ENCODE peak calls at places on chromosomes 7 and 10, in seven cellular contexts. F is lung; I is Peyer's patch; D is heart right ventricle; T is cardiac fibroblast; G is CD4-positive, alpha-beta T cell; R is fibroblast of the aortic adventitia. W is an unnamed sample.

GRCh38 chr10:78277734-78278404 is 244.2 kb downstream of the RPS24 start:
- DNase-seq in F (no peak), I (no peak), D (peak; percentile 67), T (peak; percentile 44), G (no peak), R (peak; percentile 76), W (peak; percentile 84)

GRCh38 chr10:102813734-102814455 is 23.3 kb downstream of the CYP17A1 start:
- DNase-seq in F (no peak), I (peak; percentile 80), D (no peak), T (peak; percentile 52), G (no peak), R (peak; percentile 89), W (no peak)

GRCh38 chr7:120770206-120770605 is 87.7 kb downstream of the TSPAN12 start:
- DNase-seq in F (no peak), I (no peak), D (no peak), T (no peak), G (no peak), R (no peak), W (no peak)

GRCh38 chr7:83976302-83976701 is 218.3 kb downstream of the SEMA3A start:
- DNase-seq in F (no peak), I (no peak), D (peak; percentile 4), T (peak; percentile 55), G (no peak), R (peak; percentile 67), W (peak; percentile 26)

GRCh38 chr7:48528689-48529088 is 357.4 kb downstream of the ABCA13 start:
- DNase-seq in F (no peak), I (no peak), D (no peak), T (no peak), G (no peak), R (no peak), W (no peak)

GRCh38 chr7:81333004-81333403 is 414.2 kb upstream of the SEMA3C start:
- DNase-seq in F (no peak), I (no peak), D (no peak), T (peak; percentile 77), G (no peak), R (peak; percentile 58), W (peak; percentile 66)

GRCh38 chr7:18846765-18847215 is 270.6 kb downstream of the TWIST1 start:
- DNase-seq in F (no peak), I (no peak), D (no peak), T (no peak), G (no peak), R (peak; percentile 81), W (peak; percentile 67)

GRCh38 chr10:26215923-26216576 is 524 bp upstream of the GAD2 start:
- DNase-seq in F (no peak), I (no peak), D (peak; percentile 9), T (peak; percentile 6), G (no peak), R (no peak), W (no peak)

GRCh38 chr7:105452085-105452484 is 63.4 kb upstream of the SRPK2 start:
- DNase-seq in F (no peak), I (no peak), D (no peak), T (no peak), G (no peak), R (no peak), W (no peak)

GRCh38 chr10:32332299-32332750 is 14.6 kb downstream of the EPC1 start:
- DNase-seq in F (no peak), I (no peak), D (no peak), T (peak; percentile 50), G (peak; percentile 38), R (no peak), W (peak; percentile 24)

GRCh38 chr7:142842251-142842766 is 12.6 kb upstream of the EPHB6 start:
- DNase-seq in F (no peak), I (no peak), D (no peak), T (no peak), G (no peak), R (no peak), W (no peak)

GRCh38 chr10:70462349-70462984 is 16.1 kb upstream of the PALD1 start:
- DNase-seq in F (peak; percentile 54), I (no peak), D (peak; percentile 87), T (peak; percentile 18), G (no peak), R (peak; percentile 58), W (no peak)

GRCh38 chr7:158751199-158751598 is 46.6 kb upstream of the NCAPG2 start:
- DNase-seq in F (no peak), I (no peak), D (no peak), T (no peak), G (no peak), R (no peak), W (no peak)

GRCh38 chr10:103765168-103765567 is 90.2 kb downstream of the SH3PXD2A start:
- DNase-seq in F (no peak), I (no peak), D (no peak), T (peak; percentile 81), G (no peak), R (no peak), W (peak; percentile 81)

GRCh38 chr10:79196470-79197461 is 128.0 kb downstream of the ZMIZ1 start:
- DNase-seq in F (peak; percentile 82), I (peak; percentile 86), D (peak; percentile 65), T (peak; percentile 70), G (peak; percentile 70), R (peak; percentile 57), W (peak; percentile 77)

GRCh38 chr7:43956022-43956421 is 29.8 kb downstream of the UBE2D4 start:
- DNase-seq in F (no peak), I (no peak), D (no peak), T (no peak), G (no peak), R (no peak), W (no peak)

GRCh38 chr10:126902157-126902556 is 3.1 kb upstream of the DOCK1 start:
- DNase-seq in F (peak; percentile 41), I (no peak), D (no peak), T (peak; percentile 85), G (no peak), R (peak; percentile 64), W (peak; percentile 82)

GRCh38 chr7:150787321-150788281 is 12.6 kb downstream of the TMEM176B start:
- DNase-seq in F (no peak), I (peak; percentile 61), D (peak; percentile 55), T (no peak), G (no peak), R (no peak), W (no peak)
- TF ChIP-seq CTCF in F (no peak), I (no peak), D (no peak), T (no peak), G (no peak), R (no peak), W (no peak)

DNA sequence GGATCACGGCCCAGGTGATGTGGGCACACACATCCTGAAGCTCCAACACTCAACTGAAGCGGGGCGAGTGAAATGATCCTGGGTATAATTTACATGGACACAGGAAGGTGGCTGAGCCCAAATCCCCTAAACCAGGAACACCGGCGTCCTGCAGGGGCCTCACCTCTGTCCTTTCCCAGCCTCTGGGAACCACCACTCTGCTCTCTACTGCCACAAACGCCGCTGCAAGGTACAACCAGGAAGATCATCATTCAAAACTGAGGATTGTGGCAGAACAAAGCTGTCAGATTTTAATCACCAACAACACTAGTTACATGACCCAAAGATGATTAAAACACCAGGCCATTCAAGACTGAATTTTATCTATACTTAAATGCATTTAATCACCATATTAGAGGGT is 104.0 kb downstream of the DIP2C start:
- DNase-seq in F (no peak), I (no peak), D (no peak), T (no peak), G (no peak), R (no peak), W (no peak)
- TF ChIP-seq CTCF in F (no peak), I (no peak), D (no peak), T (no peak), G (no peak), R (no peak), W (no peak)

GRCh38 chr10:60236869-60237524 is 152.7 kb downstream of the ANK3 start:
- DNase-seq in F (peak; percentile 38), I (no peak), D (peak; percentile 67), T (peak; percentile 25), G (no peak), R (peak; percentile 52), W (peak; percentile 37)

GRCh38 chr10:60235001-60235400 is 154.7 kb downstream of the ANK3 start:
- DNase-seq in F (no peak), I (no peak), D (peak; percentile 58), T (peak; percentile 64), G (no peak), R (peak; percentile 55), W (peak; percentile 65)

GRCh38 chr10:60239228-60239627 is 150.4 kb downstream of the ANK3 start:
- DNase-seq in F (no peak), I (no peak), D (no peak), T (no peak), G (no peak), R (no peak), W (no peak)

GRCh38 chr10:60237977-60238376 is 151.7 kb downstream of the ANK3 start:
- DNase-seq in F (no peak), I (no peak), D (no peak), T (peak; percentile 43), G (no peak), R (peak; percentile 47), W (peak; percentile 45)

GRCh38 chr10:60238408-60239100 is 151.1 kb downstream of the ANK3 start:
- DNase-seq in F (no peak), I (no peak), D (peak; percentile 22), T (peak; percentile 60), G (no peak), R (peak; percentile 89), W (peak; percentile 60)
- TF ChIP-seq CTCF in F (no peak), I (no peak), D (no peak), T (peak; percentile 34), G (no peak), R (peak; percentile 72), W (peak; percentile 34)

DNA sequence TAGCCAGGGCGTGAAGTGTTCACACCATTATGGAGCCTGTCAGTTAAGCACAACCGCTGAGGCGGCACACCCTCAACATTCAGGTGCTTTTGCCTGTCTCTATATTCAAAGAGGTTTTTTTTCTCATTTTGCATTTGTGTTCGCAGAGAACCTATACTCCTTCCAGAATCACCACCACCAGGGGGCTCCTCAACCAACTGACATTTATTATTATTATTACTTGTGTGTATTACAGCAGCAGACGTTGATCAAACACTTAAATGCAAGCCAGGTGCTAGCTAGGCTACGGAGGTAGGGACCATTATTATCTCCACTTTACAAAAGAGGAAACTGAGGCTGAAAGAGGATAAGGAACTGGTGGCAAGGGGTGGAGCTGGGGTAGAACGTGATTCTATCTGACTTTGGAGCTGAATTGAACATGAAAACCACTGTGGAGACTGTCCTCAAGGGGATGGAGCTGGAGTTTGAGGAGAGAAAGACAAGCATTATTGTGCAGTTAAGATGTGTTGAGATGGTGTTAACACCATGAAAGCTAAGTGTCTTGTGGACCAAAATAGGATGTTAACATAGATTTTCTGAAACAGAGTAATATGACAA is 133.8 kb upstream of the PLXNA4 start:
- DNase-seq in F (no peak), I (no peak), D (peak; percentile 11), T (peak; percentile 68), G (no peak), R (peak; percentile 60), W (peak; percentile 46)
- TF ChIP-seq CTCF in F (peak; percentile 20), I (peak; percentile 41), D (peak; percentile 24), T (peak; percentile 54), G (no peak), R (peak; percentile 63), W (peak; percentile 53)

GRCh38 chr10:54137396-54137795 is 663.6 kb downstream of the PCDH15 start:
- DNase-seq in F (no peak), I (no peak), D (no peak), T (no peak), G (no peak), R (no peak), W (no peak)

GRCh38 chr10:54130394-54130793 is 670.6 kb downstream of the PCDH15 start:
- DNase-seq in F (no peak), I (no peak), D (no peak), T (no peak), G (no peak), R (no peak), W (no peak)

GRCh38 chr10:54131833-54132232 is 669.2 kb downstream of the PCDH15 start:
- DNase-seq in F (no peak), I (no peak), D (no peak), T (no peak), G (no peak), R (no peak), W (no peak)

GRCh38 chr10:54133201-54133600 is 667.8 kb downstream of the PCDH15 start:
- DNase-seq in F (no peak), I (no peak), D (no peak), T (no peak), G (no peak), R (no peak), W (no peak)
- TF ChIP-seq CTCF in F (no peak), I (no peak), D (no peak), T (no peak), G (no peak), R (no peak), W (no peak)